ENCODE peak calls at places on chromosomes 13 and 19, in six cellular contexts. V is hepatocyte, I is IMR-90, B is fibroblast of mammary gland, J is AG09319, E is body of pancreas. O is an unnamed sample.
A peak's percentile ranks its signal among the peaks of the same experiment; 100 is the strongest.

GRCh38 chr19:27714857-27715256 is 1498.1 kb downstream of the UQCRFS1 start:
- DNase-seq in B (no peak), E (no peak), V (no peak), J (no peak), I (no peak), O (no peak)

GRCh38 chr13:37446503-37446902 is 152.1 kb downstream of the POSTN start:
- DNase-seq in I (peak; percentile 93), J (peak; percentile 76), E (peak; percentile 2), B (peak; percentile 97), V (peak; percentile 41), O (no peak)

GRCh38 chr13:99766641-99767045 is 204.9 kb downstream of the ZIC5 start:
- DNase-seq in I (no peak), V (no peak), E (no peak), B (no peak), J (no peak), O (no peak)

GRCh38 chr13:49062297-49062896 is 86.7 kb downstream of the FNDC3A start:
- DNase-seq in B (no peak), J (no peak), V (no peak), I (peak; percentile 15), E (no peak), O (no peak)

GRCh38 chr13:30880756-30881155 is 25.3 kb upstream of the MEDAG start:
- DNase-seq in I (peak; percentile 97), B (peak; percentile 98), J (peak; percentile 71), E (peak; percentile 32), V (peak; percentile 57), O (no peak)

GRCh38 chr13:51874651-51875050 is 12.9 kb downstream of the CCDC70 start:
- DNase-seq in I (no peak), J (no peak), B (no peak), V (peak; percentile 19), E (no peak), O (no peak)

GRCh38 chr13:50365683-50366391 is 350.6 kb downstream of the KCNRG start:
- DNase-seq in J (no peak), V (peak; percentile 13), E (peak; percentile 62), I (no peak), B (no peak), O (no peak)

GRCh38 chr13:51844862-51845573 is at the start of gene TMEM272:
- DNase-seq in E (peak; percentile 55), I (peak; percentile 11), V (peak; percentile 76), B (peak; percentile 34), J (no peak), O (peak; percentile 79)

GRCh38 chr19:3936506-3937442 is 3.9 kb downstream of the NMRK2 start:
- DNase-seq in E (no peak), B (no peak), I (no peak), V (no peak), J (no peak), O (no peak)

GRCh38 chr13:21347753-21348318 is 111.3 kb downstream of the ZDHHC20 start:
- DNase-seq in B (no peak), E (no peak), V (no peak), I (no peak), J (no peak), O (no peak)
- TF ChIP-seq CTCF in B (no peak), E (no peak), V (no peak), I (no peak), J (no peak), O (no peak)

GRCh38 chr13:73286177-73286576 is 227.4 kb downstream of the KLF5 start:
- DNase-seq in I (no peak), E (no peak), V (no peak), B (no peak), J (no peak), O (no peak)
- TF ChIP-seq CTCF in I (no peak), E (no peak), V (no peak), B (no peak), J (no peak), O (no peak)

GRCh38 chr19:18558595-18558994 is 925 bp downstream of the KXD1 start:
- DNase-seq in E (no peak), I (no peak), J (no peak), B (no peak), V (no peak), O (no peak)
- TF ChIP-seq CTCF in E (no peak), I (no peak), J (no peak), B (no peak), V (no peak), O (no peak)

DNA sequence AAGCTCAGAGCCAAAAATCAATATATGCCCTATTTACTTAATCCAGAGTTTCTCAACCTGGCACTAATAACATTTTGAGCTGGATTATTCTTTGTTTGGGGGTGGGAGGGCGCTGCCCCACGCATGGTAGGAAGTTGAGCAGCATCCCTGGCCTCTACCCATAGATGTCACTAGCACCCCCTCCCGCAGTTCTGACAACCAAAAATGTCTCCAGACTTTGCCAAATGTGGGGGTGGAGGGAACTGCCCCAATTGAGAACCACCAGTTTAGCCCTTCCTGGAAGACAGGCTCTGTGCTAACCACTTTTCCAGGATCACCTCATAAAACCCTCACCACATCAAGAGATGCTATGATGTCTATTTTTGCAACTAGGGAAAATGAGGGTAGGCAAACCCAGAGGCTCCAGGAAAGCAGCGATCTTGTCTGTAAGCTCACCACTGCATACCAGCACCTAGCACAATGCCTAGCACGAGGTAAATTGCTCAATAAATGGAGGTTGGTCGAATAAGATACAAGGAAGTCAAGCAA is 1.1 kb downstream of the TRIR start:
- DNase-seq in B (peak; percentile 74), V (peak; percentile 48), E (peak; percentile 23), J (no peak), I (peak; percentile 45), O (no peak)
- TF ChIP-seq CTCF in B (peak; percentile 45), V (peak; percentile 36), E (no peak), J (peak; percentile 35), I (peak; percentile 49), O (no peak)

GRCh38 chr13:97853550-97853949 is 99.9 kb upstream of the IPO5 start:
- DNase-seq in B (peak; percentile 39), J (no peak), E (no peak), V (no peak), I (peak; percentile 56), O (no peak)

GRCh38 chr13:97852181-97852874 is 101.1 kb upstream of the IPO5 start:
- DNase-seq in E (no peak), I (no peak), J (no peak), B (no peak), V (no peak), O (no peak)

GRCh38 chr13:97851269-97851668 is 102.2 kb upstream of the IPO5 start:
- DNase-seq in V (peak; percentile 9), B (peak; percentile 15), J (no peak), I (no peak), E (no peak), O (no peak)

GRCh38 chr13:97848886-97849285 is 104.6 kb upstream of the IPO5 start:
- DNase-seq in I (no peak), B (no peak), E (no peak), V (no peak), J (no peak), O (no peak)

GRCh38 chr13:97849305-97849704 is 104.2 kb upstream of the IPO5 start:
- DNase-seq in I (peak; percentile 52), E (no peak), B (peak; percentile 26), V (peak; percentile 35), J (no peak), O (no peak)
- TF ChIP-seq CTCF in I (peak; percentile 58), E (no peak), B (peak; percentile 44), V (peak; percentile 55), J (peak; percentile 36), O (peak; percentile 30)

GRCh38 chr19:29013325-29013724 is 199.6 kb downstream of the UQCRFS1 start:
- DNase-seq in B (no peak), E (no peak), I (no peak), V (no peak), J (no peak), O (no peak)

GRCh38 chr19:29015569-29015968 is 197.4 kb downstream of the UQCRFS1 start:
- DNase-seq in E (no peak), V (no peak), I (no peak), B (no peak), J (no peak), O (no peak)

GRCh38 chr19:29016353-29016752 is 196.6 kb downstream of the UQCRFS1 start:
- DNase-seq in V (no peak), B (no peak), E (no peak), I (no peak), J (no peak), O (no peak)

GRCh38 chr19:29013988-29014387 is 199.0 kb downstream of the UQCRFS1 start:
- DNase-seq in V (no peak), J (no peak), I (no peak), E (no peak), B (no peak), O (no peak)

GRCh38 chr19:29014857-29015436 is 198.0 kb downstream of the UQCRFS1 start:
- DNase-seq in I (no peak), J (no peak), E (no peak), V (no peak), B (no peak), O (no peak)
- TF ChIP-seq CTCF in I (no peak), J (no peak), E (no peak), V (no peak), B (no peak), O (no peak)

GRCh38 chr19:861756-862528 is 2.5 kb downstream of the CFD start:
- DNase-seq in B (no peak), J (no peak), E (peak; percentile 51), V (peak; percentile 57), I (no peak), O (peak; percentile 84)
- TF ChIP-seq CTCF in B (no peak), J (no peak), E (no peak), V (no peak), I (no peak), O (no peak)